ENCODE peak calls at places on chromosomes 11 and 22, in six cellular contexts. I is GDM1, B is T-helper 22 cell, C is K562, T is NCI-H1105, U is right cardiac atrium. M is an unnamed sample.

GRCh38 chr11:133570376-133570775 is 38.1 kb upstream of the OPCML start:
- DNase-seq in B (no peak), I (no peak), C (no peak), T (no peak), U (no peak), M (no peak)

GRCh38 chr22:25069758-25070461 is 117.4 kb downstream of the KIAA1671 start:
- DNase-seq in U (no peak), B (no peak), T (no peak), I (no peak), C (no peak), M (no peak)

GRCh38 chr22:20153945-20154344 is 3.1 kb upstream of the CCDC188 start:
- DNase-seq in C (peak), U (no peak), B (no peak), T (no peak), I (no peak), M (no peak)

GRCh38 chr22:24875862-24876506 is 70.0 kb downstream of the SGSM1 start:
- DNase-seq in C (peak), T (no peak), I (no peak), U (no peak), B (no peak), M (peak)

GRCh38 chr11:44632466-44633123 is 67.1 kb downstream of the CD82 start:
- DNase-seq in C (peak), T (no peak), U (no peak), B (no peak), I (no peak), M (peak)

GRCh38 chr22:50307891-50308596 is 598 bp upstream of the PLXNB2 start:
- DNase-seq in I (no peak), U (peak), T (no peak), C (no peak), B (no peak), M (no peak)

GRCh38 chr11:96324912-96325311 is 18.1 kb downstream of the MAML2 start:
- DNase-seq in C (no peak), T (no peak), B (no peak), U (no peak), I (no peak), M (no peak)

GRCh38 chr22:19122752-19123492 is 710 bp upstream of the DGCR2 start:
- DNase-seq in B (no peak), U (no peak), T (no peak), I (no peak), C (no peak), M (peak)

GRCh38 chr11:57244911-57245310 is 7.9 kb upstream of the APLNR start:
- DNase-seq in C (no peak), B (no peak), T (no peak), I (no peak), U (no peak), M (no peak)

GRCh38 chr22:22349455-22349836 is 104.9 kb downstream of the VPREB1 start:
- DNase-seq in C (no peak), T (no peak), B (no peak), U (no peak), I (no peak), M (no peak)

GRCh38 chr11:65781962-65782815 is 1.4 kb upstream of the AP5B1 start:
- DNase-seq in C (no peak), T (no peak), U (no peak), B (no peak), I (no peak), M (no peak)

GRCh38 chr11:69636512-69636866 is 4.5 kb upstream of the CCND1 start:
- DNase-seq in T (no peak), B (no peak), I (no peak), U (peak), C (no peak), M (peak)

GRCh38 chr11:26622201-26622600 is 50.1 kb upstream of the MUC15 start:
- DNase-seq in T (no peak), C (no peak), B (no peak), I (no peak), U (no peak), M (no peak)

GRCh38 chr11:125886997-125887372 is 483 bp upstream of the HYLS1 start:
- DNase-seq in B (peak), U (peak), I (no peak), C (no peak), T (no peak), M (no peak)

GRCh38 chr22:39317084-39317755 is 2.2 kb downstream of the RPL3 start:
- DNase-seq in B (no peak), I (no peak), T (no peak), C (no peak), U (no peak), M (no peak)

GRCh38 chr11:123757976-123758375 is 3.7 kb upstream of the OR6X1 start:
- DNase-seq in U (no peak), C (no peak), T (no peak), I (no peak), B (no peak), M (no peak)

GRCh38 chr22:47251911-47252310 is 489.5 kb downstream of the TBC1D22A start:
- DNase-seq in C (no peak), I (no peak), U (no peak), B (no peak), T (no peak), M (no peak)

GRCh38 chr11:125494987-125495725 is 909 bp downstream of the FEZ1 start:
- DNase-seq in U (peak), B (no peak), C (peak), I (no peak), T (peak), M (peak)

GRCh38 chr11:69102732-69103615 is 52.8 kb upstream of the SMIM38 start:
- DNase-seq in I (no peak), U (no peak), C (no peak), B (no peak), T (no peak), M (peak)

GRCh38 chr11:71329731-71330130 is 77.4 kb upstream of the SHANK2 start:
- DNase-seq in T (no peak), U (no peak), I (no peak), C (no peak), B (no peak), M (no peak)

GRCh38 chr11:126978911-126979310 is 21.7 kb downstream of the KIRREL3 start:
- DNase-seq in B (no peak), C (no peak), T (peak), U (no peak), I (no peak), M (no peak)